ENCODE peak calls at places on chromosomes 2 and 18, in eight cellular contexts. Z is stimulated activated CD8-positive, alpha-beta memory T cell treated with anti-CD3 and anti-CD28 coated beads, Interleukin-15, amount 100 ng/mL, for 1 hour; M is A549; O is activated T-cell treated with anti-CD3 and anti-CD28 coated beads, Interleukin-2, amount 50 U/mL, for 24 hours; T is lung microvascular endothelial cell; A is uterus; S is NCI-H1092 treated with DMSO at 0.1 percent for 48 hours; C is EL. G is an unnamed sample.

GRCh38 chr2:53584986-53585385 is 182.6 kb upstream of the CHAC2 start:
- DNase-seq in M (no peak), O (no peak), T (no peak), S (no peak), A (no peak), C (peak), Z (no peak), G (no peak)

GRCh38 chr2:132489150-132489549 is 72.5 kb downstream of the GPR39 start:
- DNase-seq in O (no peak), A (no peak), S (no peak), T (no peak), M (no peak), Z (no peak), C (no peak), G (peak)

GRCh38 chr2:127588241-127588640 is 52.8 kb downstream of the MYO7B start:
- DNase-seq in O (peak), S (no peak), Z (no peak), C (no peak), A (no peak), T (no peak), M (no peak), G (no peak)

GRCh38 chr2:227191367-227191766 is 26.9 kb downstream of the COL4A3 start:
- DNase-seq in M (peak), C (peak), Z (no peak), O (no peak), S (no peak), A (no peak), T (no peak), G (no peak)

GRCh38 chr2:161139098-161139987 is 20.9 kb upstream of the TANK start:
- DNase-seq in T (peak), O (no peak), A (no peak), M (no peak), S (no peak), C (peak), Z (no peak), G (no peak)

GRCh38 chr2:9717886-9718451 is 87.2 kb upstream of the YWHAQ start:
- DNase-seq in O (no peak), T (no peak), A (no peak), Z (no peak), M (no peak), C (no peak), S (peak), G (no peak)

GRCh38 chr2:23283653-23284052 is 101.3 kb upstream of the KLHL29 start:
- DNase-seq in C (peak), O (no peak), Z (no peak), A (no peak), T (no peak), S (no peak), M (peak), G (no peak)

GRCh38 chr2:224869601-224870000 is 153.4 kb upstream of the CCDC195 start:
- DNase-seq in M (no peak), S (no peak), Z (no peak), O (no peak), C (peak), A (no peak), T (no peak), G (no peak)

GRCh38 chr18:9959564-9959963 is 45.7 kb downstream of the VAPA start:
- DNase-seq in C (no peak), T (no peak), S (no peak), M (no peak), Z (no peak), O (no peak), A (no peak), G (no peak)

G was measured in heart left ventricle.